ENCODE peak calls at places on chromosomes 13 and 19, in six cellular contexts. N is SK-N-SH, D is A549, Z is GM12878, O is K562, B is HepG2. S is an unnamed sample.
A peak's percentile ranks its signal among the peaks of the same experiment; 100 is the strongest.

GRCh38 chr19:35037716-35038622 is 3.6 kb upstream of the HPN start:
- DNase-seq in B (no peak), D (no peak), O (no peak), Z (peak; percentile 30), N (peak; percentile 42), S (no peak)

GRCh38 chr13:99145461-99145860 is 55.2 kb upstream of the UBAC2 start:
- DNase-seq in Z (no peak), B (no peak), D (no peak), O (no peak), N (no peak), S (no peak)

GRCh38 chr19:45403272-45403671 is 1.6 kb downstream of the PPP1R13L start:
- DNase-seq in Z (no peak), N (no peak), B (no peak), O (no peak), D (no peak), S (no peak)

GRCh38 chr13:45541806-45542205 is 73.7 kb downstream of the ERICH6B start:
- DNase-seq in Z (no peak), O (no peak), N (no peak), D (no peak), B (no peak), S (no peak)

GRCh38 chr13:104461049-104461448 is 1394.8 kb upstream of the SLC10A2 start:
- DNase-seq in B (no peak), Z (no peak), O (no peak), D (no peak), N (no peak), S (no peak)

GRCh38 chr13:25679154-25679553 is 307.4 kb downstream of the ATP8A2 start:
- DNase-seq in N (no peak), O (no peak), B (no peak), D (no peak), Z (no peak), S (no peak)

GRCh38 chr19:54160948-54161347 is 1.4 kb upstream of the LENG1 start:
- DNase-seq in O (no peak), D (no peak), Z (no peak), N (no peak), B (no peak), S (no peak)

GRCh38 chr13:90883592-90883991 is 463.9 kb upstream of the MIR17HG start:
- DNase-seq in N (no peak), Z (no peak), O (no peak), D (no peak), B (no peak), S (no peak)

GRCh38 chr13:21550918-21551317 is 53.1 kb downstream of the MICU2 start:
- DNase-seq in B (peak; percentile 6), Z (no peak), D (no peak), O (no peak), N (no peak), S (no peak)

GRCh38 chr19:18464646-18465045 is 26.7 kb upstream of the ISYNA1 start:
- DNase-seq in Z (no peak), N (no peak), B (peak; percentile 80), D (no peak), O (no peak), S (no peak)

GRCh38 chr19:41877490-41877876 is 404 bp downstream of the CD79A start:
- DNase-seq in Z (no peak), B (no peak), N (no peak), D (no peak), O (no peak), S (no peak)

GRCh38 chr19:41879080-41879479 is 2.0 kb downstream of the CD79A start:
- DNase-seq in Z (no peak), D (no peak), N (no peak), O (no peak), B (no peak), S (no peak)

GRCh38 chr19:41877916-41878905 is 1.1 kb downstream of the CD79A start:
- DNase-seq in O (no peak), D (no peak), B (no peak), Z (no peak), N (no peak), S (no peak)

GRCh38 chr19:41879670-41880328 is 2.7 kb downstream of the CD79A start:
- DNase-seq in O (no peak), B (no peak), D (no peak), Z (no peak), N (no peak), S (no peak)

GRCh38 chr19:41876847-41877489 is at the start of gene CD79A:
- DNase-seq in Z (peak; percentile 92), D (no peak), O (no peak), N (no peak), B (no peak), S (no peak)
- TF ChIP-seq REST in Z (no peak), D (no peak), O (no peak), N (no peak), B (no peak), S (no peak)

GRCh38 chr19:11437955-11438354 is 2.5 kb downstream of the PRKCSH start:
- DNase-seq in O (no peak), D (no peak), Z (no peak), B (no peak), N (no peak), S (no peak)
- TF ChIP-seq MAX in O (no peak), D (no peak), Z (no peak), B (no peak), N (no peak), S (no peak)

GRCh38 chr13:41267106-41267505 is 3.7 kb upstream of the MTRF1 start:
- DNase-seq in Z (no peak), N (no peak), O (no peak), B (no peak), D (no peak), S (no peak)

GRCh38 chr13:41263261-41263971 is at the start of gene MTRF1:
- DNase-seq in O (peak; percentile 77), N (peak; percentile 86), D (peak; percentile 71), B (peak; percentile 69), Z (peak; percentile 61), S (peak; percentile 57)

GRCh38 chr13:41271456-41272285 is 8.3 kb upstream of the MTRF1 start:
- DNase-seq in N (no peak), B (no peak), Z (peak; percentile 16), O (no peak), D (no peak), S (no peak)

GRCh38 chr13:41273806-41274441 is 10.5 kb upstream of the MTRF1 start:
- DNase-seq in Z (no peak), N (no peak), O (no peak), B (no peak), D (no peak), S (no peak)

GRCh38 chr13:41268764-41269163 is 5.4 kb upstream of the MTRF1 start:
- DNase-seq in B (no peak), D (no peak), Z (no peak), N (no peak), O (no peak), S (peak; percentile 53)
- TF ChIP-seq REST in B (no peak), D (no peak), Z (no peak), N (no peak), O (no peak), S (no peak)

GRCh38 chr13:113616991-113617749 is 32.6 kb downstream of the TFDP1 start:
- DNase-seq in B (no peak), O (no peak), N (no peak), Z (no peak), D (no peak), S (no peak)
- TF ChIP-seq MAX in B (no peak), O (no peak), N (no peak), Z (no peak), D (no peak), S (no peak)